ENCODE peak calls at places on chromosomes 6 and 20, in six cellular contexts. D, M, X, K, W and F are unnamed samples.

GRCh38 chr6:558089-558488 is 98.8 kb downstream of the HUS1B start:
- DNase-seq in D (no peak), M (peak; percentile 15), X (no peak), K (peak; percentile 23), W (no peak), F (no peak)

GRCh38 chr6:92376711-92377110 is 1042.6 kb downstream of the EPHA7 start:
- DNase-seq in D (no peak), M (no peak), X (no peak), K (peak; percentile 26), W (no peak), F (no peak)

GRCh38 chr6:30767158-30767943 is 23.0 kb upstream of the IER3 start:
- DNase-seq in D (no peak), M (no peak), X (no peak), K (no peak), W (no peak), F (no peak)

GRCh38 chr6:85747654-85748053 is 105.0 kb upstream of the SYNCRIP start:
- DNase-seq in D (no peak), M (no peak), X (no peak), K (peak; percentile 84), W (peak; percentile 14), F (no peak)

GRCh38 chr6:154579046-154579823 is 68.8 kb upstream of the CNKSR3 start:
- DNase-seq in D (no peak), M (no peak), X (no peak), K (no peak), W (no peak), F (no peak)

GRCh38 chr6:136405410-136406029 is 115.9 kb upstream of the BCLAF1 start:
- DNase-seq in D (no peak), M (no peak), X (no peak), K (peak; percentile 27), W (no peak), F (no peak)

GRCh38 chr6:120302041-120302440 is 952.5 kb upstream of the MAN1A1 start:
- DNase-seq in D (no peak), M (no peak), X (no peak), K (no peak), W (no peak), F (no peak)

GRCh38 chr6:106039836-106040592 is 46.1 kb upstream of the PRDM1 start:
- DNase-seq in D (no peak), M (peak; percentile 46), X (no peak), K (no peak), W (no peak), F (no peak)

GRCh38 chr6:154864086-154864430 is 130.8 kb downstream of the SCAF8 start:
- DNase-seq in D (no peak), M (no peak), X (no peak), K (no peak), W (no peak), F (no peak)

GRCh38 chr20:57620274-57620990 is at the start of gene ZBP1:
- DNase-seq in D (no peak), M (peak; percentile 98), X (peak; percentile 23), K (no peak), W (no peak), F (no peak)

GRCh38 chr6:27532820-27533538 is 60.1 kb upstream of the ZNF184 start:
- DNase-seq in D (no peak), M (no peak), X (no peak), K (no peak), W (peak; percentile 69), F (no peak)

GRCh38 chr20:44422083-44422482 is 53.6 kb upstream of the TTPAL start:
- DNase-seq in D (no peak), M (no peak), X (no peak), K (peak; percentile 38), W (peak; percentile 12), F (no peak)

GRCh38 chr20:44646641-44647274 is 4.7 kb downstream of the ADA start:
- DNase-seq in D (no peak), M (peak; percentile 95), X (no peak), K (peak; percentile 49), W (peak; percentile 63), F (no peak)

GRCh38 chr6:164098857-164099534 is 684.5 kb downstream of the QKI start:
- DNase-seq in D (no peak), M (no peak), X (peak; percentile 81), K (peak; percentile 52), W (no peak), F (no peak)

GRCh38 chr6:139655783-139656705 is 281.6 kb upstream of the CITED2 start:
- DNase-seq in D (no peak), M (no peak), X (no peak), K (no peak), W (no peak), F (no peak)

GRCh38 chr6:79570802-79571367 is 33.7 kb upstream of the LCA5 start:
- DNase-seq in D (no peak), M (peak; percentile 60), X (no peak), K (peak; percentile 71), W (no peak), F (no peak)

GRCh38 chr20:7113577-7114466 is 346.3 kb downstream of the BMP2 start:
- DNase-seq in D (no peak), M (peak; percentile 48), X (peak; percentile 65), K (peak; percentile 6), W (peak; percentile 20), F (no peak)

GRCh38 chr20:19886666-19887288 is 128.7 kb downstream of the RIN2 start:
- DNase-seq in D (no peak), M (no peak), X (no peak), K (no peak), W (no peak), F (no peak)

DNA sequence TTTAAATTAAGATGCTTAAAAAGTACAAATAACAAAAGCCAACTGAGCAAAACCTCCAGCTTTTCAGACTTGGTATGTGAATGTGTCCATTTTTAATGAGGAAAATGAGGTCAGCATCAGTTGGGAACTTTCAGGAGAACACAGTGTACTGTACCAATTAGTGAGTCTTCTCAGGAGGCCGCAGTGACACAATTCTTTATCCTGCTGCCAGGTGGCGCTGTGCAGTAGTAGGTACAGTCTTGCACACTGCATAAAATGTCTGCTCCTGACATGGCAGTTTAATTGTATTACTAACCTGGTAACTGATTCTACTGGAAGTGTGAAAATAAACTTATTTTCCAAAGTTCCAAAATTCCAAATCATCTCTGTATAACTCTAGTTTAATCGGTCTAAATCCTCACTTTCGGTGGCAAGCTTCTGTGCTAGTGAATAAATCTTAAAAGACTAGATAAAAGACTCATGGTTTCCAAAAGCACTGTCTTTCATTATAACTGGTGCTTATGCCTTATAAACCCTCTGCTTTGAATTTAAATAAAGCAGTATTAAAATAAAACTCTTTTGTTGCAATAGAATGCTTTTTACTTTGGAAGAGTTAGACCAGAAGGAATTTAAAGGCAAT is 214.8 kb upstream of the MMS22L start:
- DNase-seq in D (peak; percentile 6), M (peak; percentile 76), X (peak; percentile 43), K (peak; percentile 74), W (peak; percentile 64), F (no peak)
- TF ChIP-seq CTCF in D (peak; percentile 84), M (peak; percentile 87), X (peak; percentile 82), K (peak; percentile 88), W (peak; percentile 90), F (peak; percentile 56)

DNA sequence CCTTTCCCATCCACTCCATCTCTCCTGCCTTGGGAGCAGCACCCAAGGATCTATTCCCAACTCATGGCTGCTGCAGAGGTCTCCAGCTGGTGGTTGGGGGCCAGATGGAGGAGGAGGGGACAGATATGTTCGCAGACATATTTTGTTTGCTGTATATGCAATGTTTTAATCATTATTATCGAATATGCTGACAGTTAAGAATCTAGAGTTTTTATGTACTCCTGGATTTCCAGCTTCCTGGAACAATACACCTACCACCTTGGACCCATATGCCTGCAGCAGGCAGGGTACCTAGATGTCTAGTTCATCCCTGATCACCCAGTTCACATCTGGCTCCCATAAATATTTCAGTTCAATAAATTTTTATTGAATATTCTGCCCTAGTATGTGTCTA is 9.0 kb downstream of the FAM110A start:
- DNase-seq in D (no peak), M (no peak), X (no peak), K (no peak), W (no peak), F (no peak)
- H3K27ac ChIP-seq in D (no peak overlapping the region), M (no peak overlapping the region), X (no peak overlapping the region), K (no peak overlapping the region), W (no peak overlapping the region), F (no peak overlapping the region)

GRCh38 chr6:157325069-157325805 is 1.9 kb upstream of the TMEM242 start:
- DNase-seq in D (no peak), M (no peak), X (no peak), K (no peak), W (peak; percentile 54), F (no peak)

GRCh38 chr6:157323924-157324276 is 581 bp upstream of the TMEM242 start:
- DNase-seq in D (no peak), M (peak; percentile 50), X (peak; percentile 89), K (peak; percentile 87), W (peak; percentile 78), F (peak; percentile 88)

GRCh38 chr6:157322792-157323113 is 566 bp downstream of the TMEM242 start:
- DNase-seq in D (no peak), M (no peak), X (no peak), K (no peak), W (no peak), F (no peak)

GRCh38 chr6:157326979-157327378 is 3.7 kb upstream of the TMEM242 start:
- DNase-seq in D (no peak), M (peak; percentile 65), X (no peak), K (no peak), W (peak; percentile 50), F (no peak)

DNA sequence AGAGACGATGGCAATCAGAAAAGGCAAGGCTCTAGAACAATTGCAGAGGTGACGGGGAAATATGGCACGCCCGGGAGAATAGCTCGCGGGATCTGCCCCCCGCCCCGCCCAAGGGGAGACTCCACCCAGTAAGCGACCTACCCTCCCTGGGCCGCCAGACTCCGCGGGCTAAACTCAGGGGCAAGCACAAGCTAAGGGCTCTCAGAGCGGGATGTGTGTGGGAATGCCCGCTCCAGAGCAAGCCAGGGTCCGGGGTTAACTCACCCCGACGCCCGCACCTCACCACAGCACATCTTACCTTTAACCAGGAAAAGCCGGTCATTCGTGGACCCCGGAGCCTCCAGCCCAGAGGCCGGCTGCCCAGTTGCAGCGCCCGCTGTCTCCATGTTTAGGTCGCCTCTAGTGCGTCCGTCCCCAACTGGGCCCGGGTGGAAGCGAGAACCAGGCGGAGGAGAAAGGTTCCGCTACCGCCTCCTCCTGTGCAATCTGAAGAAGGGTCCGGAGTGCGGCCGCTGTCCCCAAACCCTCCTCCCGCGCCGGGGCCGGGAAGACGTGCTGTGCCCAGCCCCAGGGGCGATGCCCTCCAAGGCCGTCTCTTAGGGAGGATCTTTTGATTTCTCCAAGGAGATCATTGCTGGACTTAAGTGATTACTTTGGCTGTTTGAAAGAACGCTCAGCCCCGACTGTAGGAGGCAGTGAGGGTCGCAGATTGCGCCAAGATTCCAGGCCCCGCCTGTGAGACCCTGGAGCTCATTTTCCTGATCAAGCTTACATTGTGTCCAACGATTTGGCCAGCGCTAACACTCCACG is at the start of gene TMEM242:
- DNase-seq in D (peak; percentile 84), M (peak; percentile 76), X (peak; percentile 91), K (peak; percentile 96), W (peak; percentile 92), F (peak; percentile 95)
- TF ChIP-seq CTCF in D (peak; percentile 24), M (no peak), X (peak; percentile 49), K (peak; percentile 41), W (peak; percentile 54), F (no peak)

GRCh38 chr6:142011156-142011555 is 121.6 kb upstream of the GJE1 start:
- DNase-seq in D (no peak), M (no peak), X (no peak), K (peak; percentile 40), W (no peak), F (no peak)

GRCh38 chr6:142009647-142010046 is 123.1 kb upstream of the GJE1 start:
- DNase-seq in D (no peak), M (no peak), X (no peak), K (peak; percentile 52), W (peak; percentile 75), F (no peak)

GRCh38 chr6:142013286-142013685 is 119.4 kb upstream of the GJE1 start:
- DNase-seq in D (no peak), M (no peak), X (no peak), K (peak; percentile 87), W (peak; percentile 59), F (no peak)

GRCh38 chr6:142013875-142014495 is 118.7 kb upstream of the GJE1 start:
- DNase-seq in D (no peak), M (no peak), X (no peak), K (no peak), W (peak; percentile 4), F (no peak)

GRCh38 chr6:142011775-142012174 is 121.0 kb upstream of the GJE1 start:
- DNase-seq in D (no peak), M (no peak), X (no peak), K (no peak), W (no peak), F (no peak)
- H3K27ac ChIP-seq in D (no peak overlapping the region), M (no peak overlapping the region), X (no peak overlapping the region), K (no peak overlapping the region), W (peak overlapping the region; percentile 54), F (no peak overlapping the region)